ENCODE peak calls at places on chromosomes 5 and 9, in eight cellular contexts. One of them, this sample, is unnamed.
A peak's percentile ranks its signal among the peaks of the same experiment; 100 is the strongest.

GRCh38 chr5:108940500-108940899 is 192.8 kb downstream of the FER start:
- DNase-seq in stomach: no peak
- DNase-seq in foreskin fibroblast: no peak
- DNase-seq in A172: no peak
- DNase-seq in stimulated activated CD4-positive, alpha-beta T cell treated with anti-CD3 and anti-CD28 coated beads, Interleukin-1b, Interleukin-23, amount 100 ng/mL, for 4 hours: no peak
- DNase-seq in Caco-2: no peak
- DNase-seq in ACHN: no peak
- DNase-seq in effector CD8-positive, alpha-beta T cell: no peak
- DNase-seq in this sample: no peak

GRCh38 chr5:177091232-177091631 is 4.5 kb downstream of the FGFR4 start:
- DNase-seq in Caco-2: no peak
- DNase-seq in A172: no peak
- DNase-seq in stomach: no peak
- DNase-seq in foreskin fibroblast: no peak
- DNase-seq in stimulated activated CD4-positive, alpha-beta T cell treated with anti-CD3 and anti-CD28 coated beads, Interleukin-1b, Interleukin-23, amount 100 ng/mL, for 4 hours: no peak
- DNase-seq in effector CD8-positive, alpha-beta T cell: no peak
- DNase-seq in ACHN: no peak
- DNase-seq in this sample: no peak

GRCh38 chr9:81534138-81534865 is 155.0 kb downstream of the TLE1 start:
- DNase-seq in foreskin fibroblast: no peak
- DNase-seq in stomach: no peak
- DNase-seq in stimulated activated CD4-positive, alpha-beta T cell treated with anti-CD3 and anti-CD28 coated beads, Interleukin-1b, Interleukin-23, amount 100 ng/mL, for 4 hours: no peak
- DNase-seq in Caco-2: no peak
- DNase-seq in effector CD8-positive, alpha-beta T cell: no peak
- DNase-seq in A172: peak; percentile 13
- DNase-seq in ACHN: no peak
- DNase-seq in this sample: no peak

GRCh38 chr9:89923961-89924504 is 319.2 kb downstream of the GADD45G start:
- DNase-seq in Caco-2: peak; percentile 71
- DNase-seq in ACHN: no peak
- DNase-seq in foreskin fibroblast: no peak
- DNase-seq in A172: peak; percentile 79
- DNase-seq in effector CD8-positive, alpha-beta T cell: no peak
- DNase-seq in stimulated activated CD4-positive, alpha-beta T cell treated with anti-CD3 and anti-CD28 coated beads, Interleukin-1b, Interleukin-23, amount 100 ng/mL, for 4 hours: peak; percentile 15
- DNase-seq in stomach: peak; percentile 38
- DNase-seq in this sample: peak; percentile 38

GRCh38 chr5:150135557-150135956 is 20.1 kb downstream of the PDGFRB start:
- DNase-seq in ACHN: no peak
- DNase-seq in stomach: no peak
- DNase-seq in A172: no peak
- DNase-seq in stimulated activated CD4-positive, alpha-beta T cell treated with anti-CD3 and anti-CD28 coated beads, Interleukin-1b, Interleukin-23, amount 100 ng/mL, for 4 hours: no peak
- DNase-seq in effector CD8-positive, alpha-beta T cell: no peak
- DNase-seq in Caco-2: no peak
- DNase-seq in foreskin fibroblast: no peak
- DNase-seq in this sample: no peak

GRCh38 chr9:113624721-113625120 is 161.2 kb downstream of the RGS3 start:
- DNase-seq in A172: peak; percentile 92
- DNase-seq in Caco-2: no peak
- DNase-seq in foreskin fibroblast: peak; percentile 87
- DNase-seq in effector CD8-positive, alpha-beta T cell: no peak
- DNase-seq in stimulated activated CD4-positive, alpha-beta T cell treated with anti-CD3 and anti-CD28 coated beads, Interleukin-1b, Interleukin-23, amount 100 ng/mL, for 4 hours: no peak
- DNase-seq in ACHN: no peak
- DNase-seq in stomach: no peak
- DNase-seq in this sample: no peak

GRCh38 chr9:111983484-111983908 is 86.9 kb downstream of the UGCG start:
- DNase-seq in foreskin fibroblast: no peak
- DNase-seq in effector CD8-positive, alpha-beta T cell: no peak
- DNase-seq in ACHN: no peak
- DNase-seq in A172: no peak
- DNase-seq in Caco-2: no peak
- DNase-seq in stimulated activated CD4-positive, alpha-beta T cell treated with anti-CD3 and anti-CD28 coated beads, Interleukin-1b, Interleukin-23, amount 100 ng/mL, for 4 hours: no peak
- DNase-seq in stomach: no peak
- DNase-seq in this sample: no peak

GRCh38 chr5:59387127-59387526 is 506.4 kb downstream of the PDE4D start:
- DNase-seq in Caco-2: no peak
- DNase-seq in A172: no peak
- DNase-seq in foreskin fibroblast: no peak
- DNase-seq in stomach: no peak
- DNase-seq in stimulated activated CD4-positive, alpha-beta T cell treated with anti-CD3 and anti-CD28 coated beads, Interleukin-1b, Interleukin-23, amount 100 ng/mL, for 4 hours: no peak
- DNase-seq in ACHN: no peak
- DNase-seq in effector CD8-positive, alpha-beta T cell: no peak
- DNase-seq in this sample: no peak

GRCh38 chr9:12759767-12760166 is 15.1 kb upstream of the LURAP1L start:
- DNase-seq in A172: no peak
- DNase-seq in ACHN: no peak
- DNase-seq in effector CD8-positive, alpha-beta T cell: no peak
- DNase-seq in Caco-2: no peak
- DNase-seq in stomach: no peak
- DNase-seq in stimulated activated CD4-positive, alpha-beta T cell treated with anti-CD3 and anti-CD28 coated beads, Interleukin-1b, Interleukin-23, amount 100 ng/mL, for 4 hours: no peak
- DNase-seq in foreskin fibroblast: peak; percentile 68
- DNase-seq in this sample: no peak

GRCh38 chr5:96880402-96881164 is 4.3 kb downstream of the ERAP2 start:
- DNase-seq in effector CD8-positive, alpha-beta T cell: no peak
- DNase-seq in stomach: no peak
- DNase-seq in Caco-2: no peak
- DNase-seq in foreskin fibroblast: peak; percentile 88
- DNase-seq in ACHN: no peak
- DNase-seq in stimulated activated CD4-positive, alpha-beta T cell treated with anti-CD3 and anti-CD28 coated beads, Interleukin-1b, Interleukin-23, amount 100 ng/mL, for 4 hours: no peak
- DNase-seq in A172: peak; percentile 88
- DNase-seq in this sample: no peak

GRCh38 chr9:107118873-107119272 is 164.2 kb upstream of the RAD23B start:
- DNase-seq in stimulated activated CD4-positive, alpha-beta T cell treated with anti-CD3 and anti-CD28 coated beads, Interleukin-1b, Interleukin-23, amount 100 ng/mL, for 4 hours: no peak
- DNase-seq in Caco-2: no peak
- DNase-seq in effector CD8-positive, alpha-beta T cell: no peak
- DNase-seq in A172: no peak
- DNase-seq in foreskin fibroblast: no peak
- DNase-seq in ACHN: no peak
- DNase-seq in stomach: no peak
- DNase-seq in this sample: no peak

GRCh38 chr5:14305045-14305444 is 161.9 kb downstream of the TRIO start:
- DNase-seq in effector CD8-positive, alpha-beta T cell: no peak
- DNase-seq in stomach: no peak
- DNase-seq in A172: peak; percentile 93
- DNase-seq in foreskin fibroblast: peak; percentile 67
- DNase-seq in stimulated activated CD4-positive, alpha-beta T cell treated with anti-CD3 and anti-CD28 coated beads, Interleukin-1b, Interleukin-23, amount 100 ng/mL, for 4 hours: no peak
- DNase-seq in ACHN: peak; percentile 88
- DNase-seq in Caco-2: no peak
- DNase-seq in this sample: no peak

GRCh38 chr5:17743580-17744435 is 109.5 kb downstream of the TAF11L14 start:
- DNase-seq in foreskin fibroblast: no peak
- DNase-seq in stimulated activated CD4-positive, alpha-beta T cell treated with anti-CD3 and anti-CD28 coated beads, Interleukin-1b, Interleukin-23, amount 100 ng/mL, for 4 hours: no peak
- DNase-seq in A172: peak; percentile 57
- DNase-seq in effector CD8-positive, alpha-beta T cell: no peak
- DNase-seq in ACHN: no peak
- DNase-seq in stomach: no peak
- DNase-seq in Caco-2: no peak
- DNase-seq in this sample: no peak

GRCh38 chr5:42994285-42995151 is 45.6 kb downstream of the ANXA2R start:
- DNase-seq in stimulated activated CD4-positive, alpha-beta T cell treated with anti-CD3 and anti-CD28 coated beads, Interleukin-1b, Interleukin-23, amount 100 ng/mL, for 4 hours: peak; percentile 76
- DNase-seq in Caco-2: peak; percentile 67
- DNase-seq in ACHN: peak; percentile 90
- DNase-seq in stomach: peak; percentile 78
- DNase-seq in A172: peak; percentile 93
- DNase-seq in foreskin fibroblast: peak; percentile 88
- DNase-seq in effector CD8-positive, alpha-beta T cell: peak; percentile 74
- DNase-seq in this sample: peak; percentile 85

This sample was measured in activated T-cell treated with anti-CD3 and anti-CD28 coated beads, Interleukin-2, amount 50 U/mL, for 4 hours.